ENCODE peak calls at places on chromosomes 4 and X, in eight cellular contexts. One of them, this sample, is unnamed.

GRCh38 chr4:23382880-23383279 is 507.0 kb downstream of the PPARGC1A start:
- DNase-seq in endodermal cell: no peak
- DNase-seq in foreskin fibroblast: peak
- DNase-seq in fibroblast of pulmonary artery: peak
- DNase-seq in cardiac muscle cell: peak
- DNase-seq in uterus: no peak
- DNase-seq in Panc1: no peak
- DNase-seq in esophagus muscularis mucosa: no peak
- DNase-seq in this sample: no peak

GRCh38 chr4:123474817-123475216 is 78.2 kb downstream of the SPRY1 start:
- DNase-seq in endodermal cell: no peak
- DNase-seq in foreskin fibroblast: no peak
- DNase-seq in fibroblast of pulmonary artery: no peak
- DNase-seq in cardiac muscle cell: no peak
- DNase-seq in uterus: no peak
- DNase-seq in Panc1: no peak
- DNase-seq in esophagus muscularis mucosa: no peak
- DNase-seq in this sample: no peak

GRCh38 chr4:76459291-76459723 is 24.3 kb downstream of the SHROOM3 start:
- DNase-seq in endodermal cell: peak
- DNase-seq in foreskin fibroblast: no peak
- DNase-seq in fibroblast of pulmonary artery: peak
- DNase-seq in cardiac muscle cell: peak
- DNase-seq in uterus: no peak
- DNase-seq in Panc1: no peak
- DNase-seq in esophagus muscularis mucosa: no peak
- DNase-seq in this sample: peak

GRCh38 chr4:158871050-158871724 is 102.4 kb downstream of the FNIP2 start:
- DNase-seq in endodermal cell: no peak
- DNase-seq in foreskin fibroblast: no peak
- DNase-seq in fibroblast of pulmonary artery: peak
- DNase-seq in cardiac muscle cell: no peak
- DNase-seq in uterus: no peak
- DNase-seq in Panc1: no peak
- DNase-seq in esophagus muscularis mucosa: no peak
- DNase-seq in this sample: no peak

GRCh38 chr4:37816719-37817118 is 9.8 kb upstream of the PGM2 start:
- DNase-seq in endodermal cell: no peak
- DNase-seq in foreskin fibroblast: no peak
- DNase-seq in fibroblast of pulmonary artery: no peak
- DNase-seq in cardiac muscle cell: no peak
- DNase-seq in uterus: no peak
- DNase-seq in Panc1: no peak
- DNase-seq in esophagus muscularis mucosa: no peak
- DNase-seq in this sample: no peak

GRCh38 chrX:101291204-101291603 is at the start of gene TAF7L:
- DNase-seq in endodermal cell: no peak
- DNase-seq in foreskin fibroblast: peak
- DNase-seq in fibroblast of pulmonary artery: peak
- DNase-seq in cardiac muscle cell: peak
- DNase-seq in uterus: no peak
- DNase-seq in Panc1: no peak
- DNase-seq in esophagus muscularis mucosa: no peak
- DNase-seq in this sample: no peak

GRCh38 chrX:39815621-39816020 is 282.1 kb downstream of the BCOR start:
- DNase-seq in endodermal cell: peak
- DNase-seq in foreskin fibroblast: no peak
- DNase-seq in fibroblast of pulmonary artery: no peak
- DNase-seq in cardiac muscle cell: peak
- DNase-seq in uterus: no peak
- DNase-seq in Panc1: no peak
- DNase-seq in esophagus muscularis mucosa: no peak
- DNase-seq in this sample: no peak

GRCh38 chr4:95549246-95550138 is 719 bp upstream of the UNC5C start:
- DNase-seq in endodermal cell: peak
- DNase-seq in foreskin fibroblast: peak
- DNase-seq in fibroblast of pulmonary artery: peak
- DNase-seq in cardiac muscle cell: peak
- DNase-seq in uterus: peak
- DNase-seq in Panc1: no peak
- DNase-seq in esophagus muscularis mucosa: no peak
- DNase-seq in this sample: no peak

GRCh38 chr4:78517050-78517652 is 34.4 kb upstream of the ANXA3 start:
- DNase-seq in endodermal cell: no peak
- DNase-seq in foreskin fibroblast: peak
- DNase-seq in fibroblast of pulmonary artery: peak
- DNase-seq in cardiac muscle cell: peak
- DNase-seq in uterus: no peak
- DNase-seq in Panc1: no peak
- DNase-seq in esophagus muscularis mucosa: no peak
- DNase-seq in this sample: peak

GRCh38 chr4:7810792-7811535 is 128.7 kb downstream of the AFAP1 start:
- DNase-seq in endodermal cell: no peak
- DNase-seq in foreskin fibroblast: no peak
- DNase-seq in fibroblast of pulmonary artery: no peak
- DNase-seq in cardiac muscle cell: no peak
- DNase-seq in uterus: no peak
- DNase-seq in Panc1: no peak
- DNase-seq in esophagus muscularis mucosa: no peak
- DNase-seq in this sample: no peak

GRCh38 chr4:73870778-73871177 is 1.6 kb downstream of the CXCL1 start:
- DNase-seq in endodermal cell: no peak
- DNase-seq in foreskin fibroblast: peak
- DNase-seq in fibroblast of pulmonary artery: peak
- DNase-seq in cardiac muscle cell: peak
- DNase-seq in uterus: no peak
- DNase-seq in Panc1: no peak
- DNase-seq in esophagus muscularis mucosa: no peak
- DNase-seq in this sample: no peak

GRCh38 chr4:151276787-151277557 is at the start of gene PRSS48:
- DNase-seq in endodermal cell: peak
- DNase-seq in foreskin fibroblast: peak
- DNase-seq in fibroblast of pulmonary artery: peak
- DNase-seq in cardiac muscle cell: peak
- DNase-seq in uterus: peak
- DNase-seq in Panc1: peak
- DNase-seq in esophagus muscularis mucosa: no peak
- DNase-seq in this sample: peak

GRCh38 chrX:134885336-134886016 is 105.3 kb upstream of the SMIM10 start:
- DNase-seq in endodermal cell: no peak
- DNase-seq in foreskin fibroblast: no peak
- DNase-seq in fibroblast of pulmonary artery: no peak
- DNase-seq in cardiac muscle cell: no peak
- DNase-seq in uterus: no peak
- DNase-seq in Panc1: peak
- DNase-seq in esophagus muscularis mucosa: no peak
- DNase-seq in this sample: no peak

GRCh38 chr4:76801621-76802545 is 96.1 kb downstream of the SOWAHB start:
- DNase-seq in endodermal cell: peak
- DNase-seq in foreskin fibroblast: peak
- DNase-seq in fibroblast of pulmonary artery: no peak
- DNase-seq in cardiac muscle cell: peak
- DNase-seq in uterus: peak
- DNase-seq in Panc1: no peak
- DNase-seq in esophagus muscularis mucosa: no peak
- DNase-seq in this sample: no peak

GRCh38 chr4:40940317-40940720 is 190.6 kb downstream of the NSUN7 start:
- DNase-seq in endodermal cell: no peak
- DNase-seq in foreskin fibroblast: no peak
- DNase-seq in fibroblast of pulmonary artery: peak
- DNase-seq in cardiac muscle cell: peak
- DNase-seq in uterus: peak
- DNase-seq in Panc1: no peak
- DNase-seq in esophagus muscularis mucosa: no peak
- DNase-seq in this sample: no peak

GRCh38 chr4:185229021-185229818 is 19.8 kb downstream of the SNX25 start:
- DNase-seq in endodermal cell: peak
- DNase-seq in foreskin fibroblast: no peak
- DNase-seq in fibroblast of pulmonary artery: no peak
- DNase-seq in cardiac muscle cell: no peak
- DNase-seq in uterus: no peak
- DNase-seq in Panc1: no peak
- DNase-seq in esophagus muscularis mucosa: no peak
- DNase-seq in this sample: no peak

GRCh38 chrX:29295987-29296680 is 708.9 kb downstream of the IL1RAPL1 start:
- DNase-seq in endodermal cell: no peak
- DNase-seq in foreskin fibroblast: peak
- DNase-seq in fibroblast of pulmonary artery: peak
- DNase-seq in cardiac muscle cell: peak
- DNase-seq in uterus: no peak
- DNase-seq in Panc1: no peak
- DNase-seq in esophagus muscularis mucosa: no peak
- DNase-seq in this sample: no peak

GRCh38 chrX:7580127-7580526 is 262.8 kb upstream of the VCX start:
- DNase-seq in endodermal cell: no peak
- DNase-seq in foreskin fibroblast: peak
- DNase-seq in fibroblast of pulmonary artery: no peak
- DNase-seq in cardiac muscle cell: no peak
- DNase-seq in uterus: no peak
- DNase-seq in Panc1: no peak
- DNase-seq in esophagus muscularis mucosa: no peak
- DNase-seq in this sample: no peak

GRCh38 chrX:108001218-108001814 is 19.1 kb upstream of the TEX13B start:
- DNase-seq in endodermal cell: peak
- DNase-seq in foreskin fibroblast: peak
- DNase-seq in fibroblast of pulmonary artery: peak
- DNase-seq in cardiac muscle cell: peak
- DNase-seq in uterus: no peak
- DNase-seq in Panc1: no peak
- DNase-seq in esophagus muscularis mucosa: no peak
- DNase-seq in this sample: no peak

GRCh38 chrX:41734530-41734929 is 10.5 kb downstream of the GPR82 start:
- DNase-seq in endodermal cell: peak
- DNase-seq in foreskin fibroblast: peak
- DNase-seq in fibroblast of pulmonary artery: peak
- DNase-seq in cardiac muscle cell: peak
- DNase-seq in uterus: no peak
- DNase-seq in Panc1: peak
- DNase-seq in esophagus muscularis mucosa: no peak
- DNase-seq in this sample: peak

GRCh38 chrX:19805054-19805690 is 82.2 kb downstream of the SH3KBP1 start:
- DNase-seq in endodermal cell: no peak
- DNase-seq in foreskin fibroblast: peak
- DNase-seq in fibroblast of pulmonary artery: no peak
- DNase-seq in cardiac muscle cell: peak
- DNase-seq in uterus: no peak
- DNase-seq in Panc1: no peak
- DNase-seq in esophagus muscularis mucosa: no peak
- DNase-seq in this sample: no peak

GRCh38 chr4:168731706-168732414 is 235.0 kb downstream of the PALLD start:
- DNase-seq in endodermal cell: no peak
- DNase-seq in foreskin fibroblast: no peak
- DNase-seq in fibroblast of pulmonary artery: no peak
- DNase-seq in cardiac muscle cell: no peak
- DNase-seq in uterus: no peak
- DNase-seq in Panc1: no peak
- DNase-seq in esophagus muscularis mucosa: no peak
- DNase-seq in this sample: no peak

GRCh38 chr4:54100607-54101189 is 735 bp downstream of the GSX2 start:
- DNase-seq in endodermal cell: peak
- DNase-seq in foreskin fibroblast: peak
- DNase-seq in fibroblast of pulmonary artery: no peak
- DNase-seq in cardiac muscle cell: no peak
- DNase-seq in uterus: no peak
- DNase-seq in Panc1: no peak
- DNase-seq in esophagus muscularis mucosa: no peak
- DNase-seq in this sample: no peak
- H3K4me3 ChIP-seq in endodermal cell: peak
- H3K4me3 ChIP-seq in foreskin fibroblast: peak
- H3K4me3 ChIP-seq in fibroblast of pulmonary artery: peak
- H3K4me3 ChIP-seq in cardiac muscle cell: peak
- H3K4me3 ChIP-seq in uterus: peak
- H3K4me3 ChIP-seq in Panc1: peak
- H3K4me3 ChIP-seq in esophagus muscularis mucosa: peak
- H3K4me3 ChIP-seq in this sample: peak

GRCh38 chrX:15146515-15146914 is 123.4 kb downstream of the ASB9 start:
- DNase-seq in endodermal cell: peak
- DNase-seq in foreskin fibroblast: peak
- DNase-seq in fibroblast of pulmonary artery: peak
- DNase-seq in cardiac muscle cell: peak
- DNase-seq in uterus: no peak
- DNase-seq in Panc1: no peak
- DNase-seq in esophagus muscularis mucosa: no peak
- DNase-seq in this sample: no peak
- TF ChIP-seq CTCF in endodermal cell: peak
- TF ChIP-seq CTCF in foreskin fibroblast: peak
- TF ChIP-seq CTCF in fibroblast of pulmonary artery: peak
- TF ChIP-seq CTCF in cardiac muscle cell: peak
- TF ChIP-seq CTCF in uterus: peak
- TF ChIP-seq CTCF in Panc1: peak
- TF ChIP-seq CTCF in esophagus muscularis mucosa: peak
- TF ChIP-seq CTCF in this sample: peak

DNA sequence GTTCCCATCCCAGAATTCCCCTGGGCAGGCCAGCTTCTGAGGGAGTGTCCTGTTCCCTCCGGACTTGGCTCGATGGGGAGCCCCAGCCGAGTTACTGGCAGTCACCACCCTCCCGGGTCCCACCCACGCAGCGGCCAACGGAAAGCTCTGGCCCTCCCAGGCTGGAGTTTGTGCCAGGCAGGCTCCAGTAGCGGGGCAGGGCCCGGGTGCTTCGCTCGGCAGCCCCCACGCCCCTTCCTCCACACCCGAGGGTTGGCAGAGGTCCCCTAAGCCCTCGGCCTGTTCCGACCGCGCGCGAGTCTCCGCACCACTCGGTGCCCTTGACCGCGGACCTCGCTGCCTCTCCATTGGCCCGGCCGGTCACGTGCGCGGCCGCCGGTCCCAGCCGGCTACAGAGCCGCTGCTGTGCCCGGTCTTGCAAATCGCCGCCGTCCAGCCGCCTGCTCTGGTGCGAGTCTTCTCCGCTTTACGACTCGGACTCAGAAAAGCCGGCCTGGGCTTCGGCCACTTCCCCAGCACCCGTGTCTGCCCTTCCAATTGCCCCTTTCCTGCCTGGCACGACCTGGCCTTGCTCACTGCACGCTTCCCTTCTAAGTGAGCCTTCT is 20.8 kb upstream of the MTM1 start:
- DNase-seq in endodermal cell: peak
- DNase-seq in foreskin fibroblast: peak
- DNase-seq in fibroblast of pulmonary artery: peak
- DNase-seq in cardiac muscle cell: peak
- DNase-seq in uterus: peak
- DNase-seq in Panc1: no peak
- DNase-seq in esophagus muscularis mucosa: peak
- DNase-seq in this sample: no peak
- H3K4me3 ChIP-seq in endodermal cell: no peak
- H3K4me3 ChIP-seq in foreskin fibroblast: peak
- H3K4me3 ChIP-seq in fibroblast of pulmonary artery: peak
- H3K4me3 ChIP-seq in cardiac muscle cell: no peak
- H3K4me3 ChIP-seq in uterus: peak
- H3K4me3 ChIP-seq in Panc1: peak
- H3K4me3 ChIP-seq in esophagus muscularis mucosa: peak
- H3K4me3 ChIP-seq in this sample: peak

DNA sequence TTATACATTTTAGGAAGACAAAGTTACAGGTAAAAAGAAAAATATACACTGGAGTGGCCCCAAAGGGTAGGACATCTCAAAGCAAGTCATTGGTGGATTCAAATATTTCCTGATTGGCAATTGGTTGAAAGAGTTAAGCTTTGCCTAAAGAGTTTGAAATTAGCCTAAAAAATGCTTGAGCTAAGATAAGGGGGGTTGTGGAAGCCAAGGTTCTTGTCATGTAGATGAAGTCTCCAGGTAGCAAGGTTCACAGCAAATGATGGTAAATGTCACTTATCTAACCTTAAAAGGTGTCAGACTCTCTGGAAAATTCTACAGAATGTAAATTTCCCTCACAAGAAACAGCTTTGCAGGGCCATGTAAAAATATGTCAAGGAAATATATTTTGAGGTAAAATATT is 596.7 kb downstream of the FAT4 start:
- DNase-seq in endodermal cell: no peak
- DNase-seq in foreskin fibroblast: no peak
- DNase-seq in fibroblast of pulmonary artery: no peak
- DNase-seq in cardiac muscle cell: no peak
- DNase-seq in uterus: no peak
- DNase-seq in Panc1: no peak
- DNase-seq in esophagus muscularis mucosa: no peak
- DNase-seq in this sample: no peak
- TF ChIP-seq CTCF in endodermal cell: no peak
- TF ChIP-seq CTCF in foreskin fibroblast: no peak
- TF ChIP-seq CTCF in fibroblast of pulmonary artery: no peak
- TF ChIP-seq CTCF in cardiac muscle cell: no peak
- TF ChIP-seq CTCF in uterus: no peak
- TF ChIP-seq CTCF in Panc1: no peak
- TF ChIP-seq CTCF in esophagus muscularis mucosa: no peak
- TF ChIP-seq CTCF in this sample: no peak